ENCODE peak calls at places on chromosome 9, in six cellular contexts. One of them, this sample, is unnamed.

GRCh38 chr9:122075135-122076030 is 17.7 kb downstream of the TTLL11 start:
- DNase-seq in posterior cingulate gyrus: no peak
- DNase-seq in stimulated activated CD4-positive, alpha-beta T cell treated with anti-CD3 and anti-CD28 coated beads, Interleukin-1b, Interleukin-23, amount 100 ng/mL, for 24 hours: no peak
- DNase-seq in upper lobe of right lung: no peak
- DNase-seq in iris pigment epithelial cell: peak
- DNase-seq in fibroblast of mammary gland: no peak
- DNase-seq in this sample: no peak

GRCh38 chr9:34322899-34323591 is 6.0 kb downstream of the KIF24 start:
- DNase-seq in fibroblast of mammary gland: no peak
- DNase-seq in iris pigment epithelial cell: no peak
- DNase-seq in upper lobe of right lung: no peak
- DNase-seq in stimulated activated CD4-positive, alpha-beta T cell treated with anti-CD3 and anti-CD28 coated beads, Interleukin-1b, Interleukin-23, amount 100 ng/mL, for 24 hours: no peak
- DNase-seq in posterior cingulate gyrus: no peak
- DNase-seq in this sample: no peak

GRCh38 chr9:114991861-114992260 is 61.5 kb upstream of the TNFSF8 start:
- DNase-seq in posterior cingulate gyrus: no peak
- DNase-seq in upper lobe of right lung: no peak
- DNase-seq in iris pigment epithelial cell: no peak
- DNase-seq in fibroblast of mammary gland: no peak
- DNase-seq in stimulated activated CD4-positive, alpha-beta T cell treated with anti-CD3 and anti-CD28 coated beads, Interleukin-1b, Interleukin-23, amount 100 ng/mL, for 24 hours: no peak
- DNase-seq in this sample: no peak

GRCh38 chr9:129140397-129141065 is 29.3 kb downstream of the PTPA start:
- DNase-seq in posterior cingulate gyrus: no peak
- DNase-seq in stimulated activated CD4-positive, alpha-beta T cell treated with anti-CD3 and anti-CD28 coated beads, Interleukin-1b, Interleukin-23, amount 100 ng/mL, for 24 hours: no peak
- DNase-seq in upper lobe of right lung: peak
- DNase-seq in iris pigment epithelial cell: peak
- DNase-seq in fibroblast of mammary gland: peak
- DNase-seq in this sample: no peak

GRCh38 chr9:15837079-15837679 is 284.3 kb downstream of the CCDC171 start:
- DNase-seq in upper lobe of right lung: no peak
- DNase-seq in fibroblast of mammary gland: peak
- DNase-seq in stimulated activated CD4-positive, alpha-beta T cell treated with anti-CD3 and anti-CD28 coated beads, Interleukin-1b, Interleukin-23, amount 100 ng/mL, for 24 hours: peak
- DNase-seq in posterior cingulate gyrus: no peak
- DNase-seq in iris pigment epithelial cell: peak
- DNase-seq in this sample: no peak

GRCh38 chr9:15641301-15641700 is 88.5 kb downstream of the CCDC171 start:
- DNase-seq in posterior cingulate gyrus: no peak
- DNase-seq in upper lobe of right lung: no peak
- DNase-seq in stimulated activated CD4-positive, alpha-beta T cell treated with anti-CD3 and anti-CD28 coated beads, Interleukin-1b, Interleukin-23, amount 100 ng/mL, for 24 hours: no peak
- DNase-seq in iris pigment epithelial cell: no peak
- DNase-seq in fibroblast of mammary gland: no peak
- DNase-seq in this sample: no peak

GRCh38 chr9:34654317-34655083 is 2.5 kb downstream of the IL11RA start:
- DNase-seq in fibroblast of mammary gland: peak
- DNase-seq in iris pigment epithelial cell: no peak
- DNase-seq in posterior cingulate gyrus: peak
- DNase-seq in upper lobe of right lung: no peak
- DNase-seq in stimulated activated CD4-positive, alpha-beta T cell treated with anti-CD3 and anti-CD28 coated beads, Interleukin-1b, Interleukin-23, amount 100 ng/mL, for 24 hours: no peak
- DNase-seq in this sample: peak

GRCh38 chr9:297104-297794 is 82.6 kb downstream of the DOCK8 start:
- DNase-seq in stimulated activated CD4-positive, alpha-beta T cell treated with anti-CD3 and anti-CD28 coated beads, Interleukin-1b, Interleukin-23, amount 100 ng/mL, for 24 hours: no peak
- DNase-seq in upper lobe of right lung: peak
- DNase-seq in fibroblast of mammary gland: peak
- DNase-seq in posterior cingulate gyrus: no peak
- DNase-seq in iris pigment epithelial cell: no peak
- DNase-seq in this sample: no peak

GRCh38 chr9:90165281-90165680 is 477.3 kb downstream of the DIRAS2 start:
- DNase-seq in iris pigment epithelial cell: no peak
- DNase-seq in posterior cingulate gyrus: no peak
- DNase-seq in upper lobe of right lung: no peak
- DNase-seq in stimulated activated CD4-positive, alpha-beta T cell treated with anti-CD3 and anti-CD28 coated beads, Interleukin-1b, Interleukin-23, amount 100 ng/mL, for 24 hours: no peak
- DNase-seq in fibroblast of mammary gland: no peak
- DNase-seq in this sample: no peak

GRCh38 chr9:121447341-121447834 is 52.3 kb downstream of the GGTA1 start:
- DNase-seq in fibroblast of mammary gland: peak
- DNase-seq in posterior cingulate gyrus: no peak
- DNase-seq in upper lobe of right lung: no peak
- DNase-seq in iris pigment epithelial cell: peak
- DNase-seq in stimulated activated CD4-positive, alpha-beta T cell treated with anti-CD3 and anti-CD28 coated beads, Interleukin-1b, Interleukin-23, amount 100 ng/mL, for 24 hours: no peak
- DNase-seq in this sample: no peak

GRCh38 chr9:37309136-37309535 is 113.4 kb upstream of the GRHPR start:
- DNase-seq in upper lobe of right lung: no peak
- DNase-seq in posterior cingulate gyrus: no peak
- DNase-seq in iris pigment epithelial cell: peak
- DNase-seq in stimulated activated CD4-positive, alpha-beta T cell treated with anti-CD3 and anti-CD28 coated beads, Interleukin-1b, Interleukin-23, amount 100 ng/mL, for 24 hours: no peak
- DNase-seq in fibroblast of mammary gland: peak
- DNase-seq in this sample: no peak

GRCh38 chr9:125262217-125262991 is 778 bp downstream of the GAPVD1 start:
- DNase-seq in upper lobe of right lung: no peak
- DNase-seq in posterior cingulate gyrus: no peak
- DNase-seq in iris pigment epithelial cell: peak
- DNase-seq in fibroblast of mammary gland: no peak
- DNase-seq in stimulated activated CD4-positive, alpha-beta T cell treated with anti-CD3 and anti-CD28 coated beads, Interleukin-1b, Interleukin-23, amount 100 ng/mL, for 24 hours: no peak
- DNase-seq in this sample: no peak

GRCh38 chr9:107283621-107284616 is 840 bp downstream of the RAD23B start:
- DNase-seq in iris pigment epithelial cell: peak
- DNase-seq in upper lobe of right lung: peak
- DNase-seq in posterior cingulate gyrus: peak
- DNase-seq in stimulated activated CD4-positive, alpha-beta T cell treated with anti-CD3 and anti-CD28 coated beads, Interleukin-1b, Interleukin-23, amount 100 ng/mL, for 24 hours: peak
- DNase-seq in fibroblast of mammary gland: peak
- DNase-seq in this sample: no peak

GRCh38 chr9:125564641-125565040 is 142.4 kb downstream of the MAPKAP1 start:
- DNase-seq in upper lobe of right lung: no peak
- DNase-seq in fibroblast of mammary gland: no peak
- DNase-seq in iris pigment epithelial cell: no peak
- DNase-seq in posterior cingulate gyrus: no peak
- DNase-seq in stimulated activated CD4-positive, alpha-beta T cell treated with anti-CD3 and anti-CD28 coated beads, Interleukin-1b, Interleukin-23, amount 100 ng/mL, for 24 hours: no peak
- DNase-seq in this sample: no peak

GRCh38 chr9:100099722-100100042 is 639 bp downstream of the INVS start:
- DNase-seq in fibroblast of mammary gland: no peak
- DNase-seq in iris pigment epithelial cell: no peak
- DNase-seq in stimulated activated CD4-positive, alpha-beta T cell treated with anti-CD3 and anti-CD28 coated beads, Interleukin-1b, Interleukin-23, amount 100 ng/mL, for 24 hours: no peak
- DNase-seq in posterior cingulate gyrus: no peak
- DNase-seq in upper lobe of right lung: peak
- DNase-seq in this sample: no peak